ENCODE peak calls at places on chromosomes 11 and 22, in ten cellular contexts. R, W, S, O, E, H, X, L, C and J are unnamed samples.
A peak's percentile ranks its signal among the peaks of the same experiment; 100 is the strongest.

GRCh38 chr11:11849127-11849746 is 7.5 kb downstream of the USP47 start:
- DNase-seq in W (no peak), O (peak; percentile 76), R (peak; percentile 60), X (peak; percentile 83), S (peak; percentile 49), H (peak; percentile 70), C (no peak), E (peak; percentile 47), L (peak; percentile 62), J (peak; percentile 43)

GRCh38 chr11:76861490-76861953 is 804 bp downstream of the ACER3 start:
- DNase-seq in C (no peak), O (no peak), R (no peak), E (no peak), W (no peak), H (peak; percentile 56), S (no peak), L (no peak), X (no peak), J (no peak)

GRCh38 chr11:116182356-116182966 is 590.3 kb downstream of the BUD13 start:
- DNase-seq in X (no peak), L (no peak), W (no peak), S (no peak), R (no peak), E (no peak), O (no peak), C (no peak), H (no peak), J (no peak)

GRCh38 chr11:130449996-130450419 is 1.6 kb downstream of the ADAMTS15 start:
- DNase-seq in L (peak; percentile 94), W (no peak), E (no peak), C (peak; percentile 89), R (peak; percentile 86), H (no peak), S (peak; percentile 94), O (no peak), X (no peak), J (no peak)

GRCh38 chr22:27215826-27216320 is 558.5 kb downstream of the MIAT start:
- DNase-seq in X (no peak), C (no peak), L (peak; percentile 14), H (no peak), W (no peak), O (no peak), R (peak; percentile 66), S (no peak), E (no peak), J (no peak)

GRCh38 chr11:120216426-120217102 is 5.7 kb downstream of the OAF start:
- DNase-seq in S (peak; percentile 38), W (no peak), C (no peak), H (no peak), E (no peak), R (no peak), O (no peak), X (no peak), L (no peak), J (no peak)

GRCh38 chr11:46331653-46331984 is 15.6 kb upstream of the DGKZ start:
- DNase-seq in C (no peak), E (no peak), R (no peak), O (no peak), L (no peak), S (no peak), H (no peak), X (no peak), W (no peak), J (no peak)

GRCh38 chr22:20509344-20510047 is 2.1 kb downstream of the MED15 start:
- DNase-seq in W (no peak), L (no peak), R (peak; percentile 95), H (peak; percentile 93), O (peak; percentile 54), C (no peak), S (no peak), E (peak; percentile 38), X (peak; percentile 53), J (peak; percentile 48)

GRCh38 chr11:75502138-75502537 is 23.6 kb downstream of the GDPD5 start:
- DNase-seq in O (no peak), R (no peak), S (no peak), E (no peak), X (no peak), L (no peak), W (no peak), C (no peak), H (no peak), J (no peak)

GRCh38 chr11:36131719-36132349 is 157.4 kb downstream of the COMMD9 start:
- DNase-seq in X (peak; percentile 53), E (no peak), C (no peak), O (no peak), S (peak; percentile 44), R (no peak), W (peak; percentile 20), H (no peak), L (peak; percentile 69), J (no peak)

GRCh38 chr22:17264321-17265052 is 45.3 kb upstream of the ADA2 start:
- DNase-seq in E (no peak), H (no peak), S (peak; percentile 56), R (peak; percentile 52), X (no peak), W (no peak), C (no peak), L (peak; percentile 78), O (no peak), J (no peak)

GRCh38 chr11:122681731-122682130 is 26.2 kb downstream of the UBASH3B start:
- DNase-seq in L (no peak), C (no peak), E (no peak), H (no peak), R (peak; percentile 27), S (no peak), X (no peak), W (no peak), O (no peak), J (no peak)

GRCh38 chr11:13316528-13316961 is 39.0 kb downstream of the BMAL1 start:
- DNase-seq in X (peak; percentile 73), E (no peak), S (peak; percentile 51), R (peak; percentile 65), W (no peak), C (no peak), O (no peak), H (no peak), L (no peak), J (no peak)

GRCh38 chr11:46122955-46123354 is 1.7 kb upstream of the PHF21A start:
- DNase-seq in H (peak; percentile 83), X (no peak), S (no peak), E (no peak), C (no peak), L (no peak), O (no peak), W (no peak), R (peak; percentile 68), J (no peak)